ENCODE peak calls at places on chromosomes 7 and 10, in ten cellular contexts. One of them, this sample, is unnamed.

GRCh38 chr7:145050415-145050814 is 214.6 kb upstream of the TPK1 start:
- DNase-seq in aorta: no peak
- DNase-seq in non-pigmented ciliary epithelial cell: no peak
- DNase-seq in HFFc6: no peak
- DNase-seq in stimulated activated CD4-positive, alpha-beta T cell treated with anti-CD3 and anti-CD28 coated beads, Interleukin-2, amount 100 ng/mL, for 48 hours: no peak
- DNase-seq in stimulated activated naive B cell treated with anti-CD40 and anti-IgM and Interleukin-4, amounts not matched to agents 10 μg/mL and 1 μg/mL and 100 μg/mL, for 72 hours: no peak
- DNase-seq in CD8-positive, alpha-beta T cell: no peak
- DNase-seq in cardiac fibroblast: no peak
- DNase-seq in neural crest cell: no peak
- DNase-seq in osteocyte: no peak
- DNase-seq in this sample: no peak

GRCh38 chr10:58851606-58852005 is 324.8 kb upstream of the PHYHIPL start:
- DNase-seq in aorta: no peak
- DNase-seq in non-pigmented ciliary epithelial cell: no peak
- DNase-seq in HFFc6: no peak
- DNase-seq in stimulated activated CD4-positive, alpha-beta T cell treated with anti-CD3 and anti-CD28 coated beads, Interleukin-2, amount 100 ng/mL, for 48 hours: no peak
- DNase-seq in stimulated activated naive B cell treated with anti-CD40 and anti-IgM and Interleukin-4, amounts not matched to agents 10 μg/mL and 1 μg/mL and 100 μg/mL, for 72 hours: no peak
- DNase-seq in CD8-positive, alpha-beta T cell: no peak
- DNase-seq in cardiac fibroblast: no peak
- DNase-seq in neural crest cell: no peak
- DNase-seq in osteocyte: no peak
- DNase-seq in this sample: no peak

GRCh38 chr10:132443605-132443997 is 46.6 kb downstream of the PWWP2B start:
- DNase-seq in aorta: no peak
- DNase-seq in non-pigmented ciliary epithelial cell: no peak
- DNase-seq in HFFc6: peak
- DNase-seq in stimulated activated CD4-positive, alpha-beta T cell treated with anti-CD3 and anti-CD28 coated beads, Interleukin-2, amount 100 ng/mL, for 48 hours: peak
- DNase-seq in stimulated activated naive B cell treated with anti-CD40 and anti-IgM and Interleukin-4, amounts not matched to agents 10 μg/mL and 1 μg/mL and 100 μg/mL, for 72 hours: no peak
- DNase-seq in CD8-positive, alpha-beta T cell: peak
- DNase-seq in cardiac fibroblast: peak
- DNase-seq in neural crest cell: no peak
- DNase-seq in osteocyte: no peak
- DNase-seq in this sample: no peak

GRCh38 chr7:137768371-137768770 is 78.4 kb downstream of the DGKI start:
- DNase-seq in aorta: no peak
- DNase-seq in non-pigmented ciliary epithelial cell: no peak
- DNase-seq in HFFc6: peak
- DNase-seq in stimulated activated CD4-positive, alpha-beta T cell treated with anti-CD3 and anti-CD28 coated beads, Interleukin-2, amount 100 ng/mL, for 48 hours: no peak
- DNase-seq in stimulated activated naive B cell treated with anti-CD40 and anti-IgM and Interleukin-4, amounts not matched to agents 10 μg/mL and 1 μg/mL and 100 μg/mL, for 72 hours: no peak
- DNase-seq in CD8-positive, alpha-beta T cell: no peak
- DNase-seq in cardiac fibroblast: no peak
- DNase-seq in neural crest cell: no peak
- DNase-seq in osteocyte: no peak
- DNase-seq in this sample: no peak

GRCh38 chr7:84191842-84192241 is 2.7 kb downstream of the SEMA3A start:
- DNase-seq in aorta: no peak
- DNase-seq in non-pigmented ciliary epithelial cell: no peak
- DNase-seq in HFFc6: no peak
- DNase-seq in stimulated activated CD4-positive, alpha-beta T cell treated with anti-CD3 and anti-CD28 coated beads, Interleukin-2, amount 100 ng/mL, for 48 hours: no peak
- DNase-seq in stimulated activated naive B cell treated with anti-CD40 and anti-IgM and Interleukin-4, amounts not matched to agents 10 μg/mL and 1 μg/mL and 100 μg/mL, for 72 hours: no peak
- DNase-seq in CD8-positive, alpha-beta T cell: no peak
- DNase-seq in cardiac fibroblast: peak
- DNase-seq in neural crest cell: no peak
- DNase-seq in osteocyte: no peak
- DNase-seq in this sample: no peak

GRCh38 chr7:23394828-23395227 is 75.5 kb downstream of the IGF2BP3 start:
- DNase-seq in aorta: no peak
- DNase-seq in non-pigmented ciliary epithelial cell: no peak
- DNase-seq in HFFc6: no peak
- DNase-seq in stimulated activated CD4-positive, alpha-beta T cell treated with anti-CD3 and anti-CD28 coated beads, Interleukin-2, amount 100 ng/mL, for 48 hours: no peak
- DNase-seq in stimulated activated naive B cell treated with anti-CD40 and anti-IgM and Interleukin-4, amounts not matched to agents 10 μg/mL and 1 μg/mL and 100 μg/mL, for 72 hours: no peak
- DNase-seq in CD8-positive, alpha-beta T cell: no peak
- DNase-seq in cardiac fibroblast: no peak
- DNase-seq in neural crest cell: no peak
- DNase-seq in osteocyte: no peak
- DNase-seq in this sample: no peak

GRCh38 chr10:77163670-77164348 is 473.8 kb downstream of the KCNMA1 start:
- DNase-seq in aorta: peak
- DNase-seq in non-pigmented ciliary epithelial cell: peak
- DNase-seq in HFFc6: peak
- DNase-seq in stimulated activated CD4-positive, alpha-beta T cell treated with anti-CD3 and anti-CD28 coated beads, Interleukin-2, amount 100 ng/mL, for 48 hours: no peak
- DNase-seq in stimulated activated naive B cell treated with anti-CD40 and anti-IgM and Interleukin-4, amounts not matched to agents 10 μg/mL and 1 μg/mL and 100 μg/mL, for 72 hours: no peak
- DNase-seq in CD8-positive, alpha-beta T cell: no peak
- DNase-seq in cardiac fibroblast: peak
- DNase-seq in neural crest cell: no peak
- DNase-seq in osteocyte: peak
- DNase-seq in this sample: peak

GRCh38 chr10:132521041-132521465 is 16.5 kb upstream of the INPP5A start:
- DNase-seq in aorta: peak
- DNase-seq in non-pigmented ciliary epithelial cell: no peak
- DNase-seq in HFFc6: no peak
- DNase-seq in stimulated activated CD4-positive, alpha-beta T cell treated with anti-CD3 and anti-CD28 coated beads, Interleukin-2, amount 100 ng/mL, for 48 hours: no peak
- DNase-seq in stimulated activated naive B cell treated with anti-CD40 and anti-IgM and Interleukin-4, amounts not matched to agents 10 μg/mL and 1 μg/mL and 100 μg/mL, for 72 hours: no peak
- DNase-seq in CD8-positive, alpha-beta T cell: no peak
- DNase-seq in cardiac fibroblast: no peak
- DNase-seq in neural crest cell: no peak
- DNase-seq in osteocyte: no peak
- DNase-seq in this sample: no peak

GRCh38 chr7:77734590-77735421 is 38.5 kb downstream of the RSBN1L start:
- DNase-seq in aorta: no peak
- DNase-seq in non-pigmented ciliary epithelial cell: no peak
- DNase-seq in HFFc6: no peak
- DNase-seq in stimulated activated CD4-positive, alpha-beta T cell treated with anti-CD3 and anti-CD28 coated beads, Interleukin-2, amount 100 ng/mL, for 48 hours: no peak
- DNase-seq in stimulated activated naive B cell treated with anti-CD40 and anti-IgM and Interleukin-4, amounts not matched to agents 10 μg/mL and 1 μg/mL and 100 μg/mL, for 72 hours: no peak
- DNase-seq in CD8-positive, alpha-beta T cell: no peak
- DNase-seq in cardiac fibroblast: no peak
- DNase-seq in neural crest cell: no peak
- DNase-seq in osteocyte: no peak
- DNase-seq in this sample: no peak

GRCh38 chr7:20352573-20353304 is 22.0 kb downstream of the ITGB8 start:
- DNase-seq in aorta: no peak
- DNase-seq in non-pigmented ciliary epithelial cell: no peak
- DNase-seq in HFFc6: no peak
- DNase-seq in stimulated activated CD4-positive, alpha-beta T cell treated with anti-CD3 and anti-CD28 coated beads, Interleukin-2, amount 100 ng/mL, for 48 hours: no peak
- DNase-seq in stimulated activated naive B cell treated with anti-CD40 and anti-IgM and Interleukin-4, amounts not matched to agents 10 μg/mL and 1 μg/mL and 100 μg/mL, for 72 hours: no peak
- DNase-seq in CD8-positive, alpha-beta T cell: no peak
- DNase-seq in cardiac fibroblast: peak
- DNase-seq in neural crest cell: no peak
- DNase-seq in osteocyte: no peak
- DNase-seq in this sample: no peak

GRCh38 chr10:17883621-17884020 is 68.1 kb upstream of the SLC39A12 start:
- DNase-seq in aorta: no peak
- DNase-seq in non-pigmented ciliary epithelial cell: no peak
- DNase-seq in HFFc6: no peak
- DNase-seq in stimulated activated CD4-positive, alpha-beta T cell treated with anti-CD3 and anti-CD28 coated beads, Interleukin-2, amount 100 ng/mL, for 48 hours: no peak
- DNase-seq in stimulated activated naive B cell treated with anti-CD40 and anti-IgM and Interleukin-4, amounts not matched to agents 10 μg/mL and 1 μg/mL and 100 μg/mL, for 72 hours: no peak
- DNase-seq in CD8-positive, alpha-beta T cell: no peak
- DNase-seq in cardiac fibroblast: no peak
- DNase-seq in neural crest cell: no peak
- DNase-seq in osteocyte: no peak
- DNase-seq in this sample: no peak

GRCh38 chr7:16739863-16740622 is 13.5 kb upstream of the TSPAN13 start:
- DNase-seq in aorta: no peak
- DNase-seq in non-pigmented ciliary epithelial cell: peak
- DNase-seq in HFFc6: peak
- DNase-seq in stimulated activated CD4-positive, alpha-beta T cell treated with anti-CD3 and anti-CD28 coated beads, Interleukin-2, amount 100 ng/mL, for 48 hours: no peak
- DNase-seq in stimulated activated naive B cell treated with anti-CD40 and anti-IgM and Interleukin-4, amounts not matched to agents 10 μg/mL and 1 μg/mL and 100 μg/mL, for 72 hours: no peak
- DNase-seq in CD8-positive, alpha-beta T cell: no peak
- DNase-seq in cardiac fibroblast: peak
- DNase-seq in neural crest cell: no peak
- DNase-seq in osteocyte: no peak
- DNase-seq in this sample: peak

GRCh38 chr7:29723599-29723998 is 82.7 kb upstream of the WIPF3 start:
- DNase-seq in aorta: no peak
- DNase-seq in non-pigmented ciliary epithelial cell: peak
- DNase-seq in HFFc6: peak
- DNase-seq in stimulated activated CD4-positive, alpha-beta T cell treated with anti-CD3 and anti-CD28 coated beads, Interleukin-2, amount 100 ng/mL, for 48 hours: no peak
- DNase-seq in stimulated activated naive B cell treated with anti-CD40 and anti-IgM and Interleukin-4, amounts not matched to agents 10 μg/mL and 1 μg/mL and 100 μg/mL, for 72 hours: no peak
- DNase-seq in CD8-positive, alpha-beta T cell: no peak
- DNase-seq in cardiac fibroblast: peak
- DNase-seq in neural crest cell: no peak
- DNase-seq in osteocyte: no peak
- DNase-seq in this sample: no peak

GRCh38 chr10:80196270-80196949 is 8.9 kb downstream of the ANXA11 start:
- DNase-seq in aorta: no peak
- DNase-seq in non-pigmented ciliary epithelial cell: no peak
- DNase-seq in HFFc6: peak
- DNase-seq in stimulated activated CD4-positive, alpha-beta T cell treated with anti-CD3 and anti-CD28 coated beads, Interleukin-2, amount 100 ng/mL, for 48 hours: peak
- DNase-seq in stimulated activated naive B cell treated with anti-CD40 and anti-IgM and Interleukin-4, amounts not matched to agents 10 μg/mL and 1 μg/mL and 100 μg/mL, for 72 hours: peak
- DNase-seq in CD8-positive, alpha-beta T cell: peak
- DNase-seq in cardiac fibroblast: no peak
- DNase-seq in neural crest cell: no peak
- DNase-seq in osteocyte: no peak
- DNase-seq in this sample: no peak

GRCh38 chr10:74502963-74503608 is 323.3 kb upstream of the KAT6B start:
- DNase-seq in aorta: no peak
- DNase-seq in non-pigmented ciliary epithelial cell: peak
- DNase-seq in HFFc6: peak
- DNase-seq in stimulated activated CD4-positive, alpha-beta T cell treated with anti-CD3 and anti-CD28 coated beads, Interleukin-2, amount 100 ng/mL, for 48 hours: no peak
- DNase-seq in stimulated activated naive B cell treated with anti-CD40 and anti-IgM and Interleukin-4, amounts not matched to agents 10 μg/mL and 1 μg/mL and 100 μg/mL, for 72 hours: no peak
- DNase-seq in CD8-positive, alpha-beta T cell: no peak
- DNase-seq in cardiac fibroblast: peak
- DNase-seq in neural crest cell: no peak
- DNase-seq in osteocyte: no peak
- DNase-seq in this sample: peak

GRCh38 chr10:63668081-63668480 is 146.9 kb downstream of the REEP3 start:
- DNase-seq in aorta: no peak
- DNase-seq in non-pigmented ciliary epithelial cell: no peak
- DNase-seq in HFFc6: no peak
- DNase-seq in stimulated activated CD4-positive, alpha-beta T cell treated with anti-CD3 and anti-CD28 coated beads, Interleukin-2, amount 100 ng/mL, for 48 hours: no peak
- DNase-seq in stimulated activated naive B cell treated with anti-CD40 and anti-IgM and Interleukin-4, amounts not matched to agents 10 μg/mL and 1 μg/mL and 100 μg/mL, for 72 hours: no peak
- DNase-seq in CD8-positive, alpha-beta T cell: no peak
- DNase-seq in cardiac fibroblast: peak
- DNase-seq in neural crest cell: no peak
- DNase-seq in osteocyte: no peak
- DNase-seq in this sample: no peak

GRCh38 chr7:137402535-137403258 is 59.2 kb upstream of the PTN start:
- DNase-seq in aorta: no peak
- DNase-seq in non-pigmented ciliary epithelial cell: no peak
- DNase-seq in HFFc6: no peak
- DNase-seq in stimulated activated CD4-positive, alpha-beta T cell treated with anti-CD3 and anti-CD28 coated beads, Interleukin-2, amount 100 ng/mL, for 48 hours: no peak
- DNase-seq in stimulated activated naive B cell treated with anti-CD40 and anti-IgM and Interleukin-4, amounts not matched to agents 10 μg/mL and 1 μg/mL and 100 μg/mL, for 72 hours: no peak
- DNase-seq in CD8-positive, alpha-beta T cell: no peak
- DNase-seq in cardiac fibroblast: no peak
- DNase-seq in neural crest cell: no peak
- DNase-seq in osteocyte: no peak
- DNase-seq in this sample: no peak

GRCh38 chr10:12617205-12618175 is 268.1 kb downstream of the CAMK1D start:
- DNase-seq in aorta: no peak
- DNase-seq in non-pigmented ciliary epithelial cell: no peak
- DNase-seq in HFFc6: no peak
- DNase-seq in stimulated activated CD4-positive, alpha-beta T cell treated with anti-CD3 and anti-CD28 coated beads, Interleukin-2, amount 100 ng/mL, for 48 hours: no peak
- DNase-seq in stimulated activated naive B cell treated with anti-CD40 and anti-IgM and Interleukin-4, amounts not matched to agents 10 μg/mL and 1 μg/mL and 100 μg/mL, for 72 hours: peak
- DNase-seq in CD8-positive, alpha-beta T cell: no peak
- DNase-seq in cardiac fibroblast: no peak
- DNase-seq in neural crest cell: no peak
- DNase-seq in osteocyte: no peak
- DNase-seq in this sample: no peak

GRCh38 chr10:30063098-30063497 is 3.7 kb upstream of the JCAD start:
- DNase-seq in aorta: no peak
- DNase-seq in non-pigmented ciliary epithelial cell: no peak
- DNase-seq in HFFc6: peak
- DNase-seq in stimulated activated CD4-positive, alpha-beta T cell treated with anti-CD3 and anti-CD28 coated beads, Interleukin-2, amount 100 ng/mL, for 48 hours: no peak
- DNase-seq in stimulated activated naive B cell treated with anti-CD40 and anti-IgM and Interleukin-4, amounts not matched to agents 10 μg/mL and 1 μg/mL and 100 μg/mL, for 72 hours: no peak
- DNase-seq in CD8-positive, alpha-beta T cell: no peak
- DNase-seq in cardiac fibroblast: peak
- DNase-seq in neural crest cell: no peak
- DNase-seq in osteocyte: no peak
- DNase-seq in this sample: peak

GRCh38 chr10:14736600-14737081 is 38.1 kb downstream of the FAM107B start:
- DNase-seq in aorta: no peak
- DNase-seq in non-pigmented ciliary epithelial cell: peak
- DNase-seq in HFFc6: peak
- DNase-seq in stimulated activated CD4-positive, alpha-beta T cell treated with anti-CD3 and anti-CD28 coated beads, Interleukin-2, amount 100 ng/mL, for 48 hours: no peak
- DNase-seq in stimulated activated naive B cell treated with anti-CD40 and anti-IgM and Interleukin-4, amounts not matched to agents 10 μg/mL and 1 μg/mL and 100 μg/mL, for 72 hours: peak
- DNase-seq in CD8-positive, alpha-beta T cell: no peak
- DNase-seq in cardiac fibroblast: peak
- DNase-seq in neural crest cell: no peak
- DNase-seq in osteocyte: no peak
- DNase-seq in this sample: no peak

GRCh38 chr7:147658392-147658791 is 932.2 kb upstream of the C7orf33 start:
- DNase-seq in aorta: no peak
- DNase-seq in non-pigmented ciliary epithelial cell: no peak
- DNase-seq in HFFc6: no peak
- DNase-seq in stimulated activated CD4-positive, alpha-beta T cell treated with anti-CD3 and anti-CD28 coated beads, Interleukin-2, amount 100 ng/mL, for 48 hours: no peak
- DNase-seq in stimulated activated naive B cell treated with anti-CD40 and anti-IgM and Interleukin-4, amounts not matched to agents 10 μg/mL and 1 μg/mL and 100 μg/mL, for 72 hours: no peak
- DNase-seq in CD8-positive, alpha-beta T cell: no peak
- DNase-seq in cardiac fibroblast: no peak
- DNase-seq in neural crest cell: no peak
- DNase-seq in osteocyte: no peak
- DNase-seq in this sample: no peak

GRCh38 chr10:110656612-110657011 is 12.5 kb downstream of the RBM20 start:
- DNase-seq in aorta: no peak
- DNase-seq in non-pigmented ciliary epithelial cell: no peak
- DNase-seq in HFFc6: no peak
- DNase-seq in stimulated activated CD4-positive, alpha-beta T cell treated with anti-CD3 and anti-CD28 coated beads, Interleukin-2, amount 100 ng/mL, for 48 hours: no peak
- DNase-seq in stimulated activated naive B cell treated with anti-CD40 and anti-IgM and Interleukin-4, amounts not matched to agents 10 μg/mL and 1 μg/mL and 100 μg/mL, for 72 hours: no peak
- DNase-seq in CD8-positive, alpha-beta T cell: no peak
- DNase-seq in cardiac fibroblast: no peak
- DNase-seq in neural crest cell: no peak
- DNase-seq in osteocyte: no peak
- DNase-seq in this sample: no peak

GRCh38 chr7:157153260-157153659 is 14.5 kb downstream of the UBE3C start:
- DNase-seq in aorta: no peak
- DNase-seq in non-pigmented ciliary epithelial cell: no peak
- DNase-seq in HFFc6: no peak
- DNase-seq in stimulated activated CD4-positive, alpha-beta T cell treated with anti-CD3 and anti-CD28 coated beads, Interleukin-2, amount 100 ng/mL, for 48 hours: no peak
- DNase-seq in stimulated activated naive B cell treated with anti-CD40 and anti-IgM and Interleukin-4, amounts not matched to agents 10 μg/mL and 1 μg/mL and 100 μg/mL, for 72 hours: no peak
- DNase-seq in CD8-positive, alpha-beta T cell: no peak
- DNase-seq in cardiac fibroblast: no peak
- DNase-seq in neural crest cell: no peak
- DNase-seq in osteocyte: no peak
- DNase-seq in this sample: no peak

GRCh38 chr10:124984376-124984775 is 42.5 kb downstream of the ZRANB1 start:
- DNase-seq in aorta: no peak
- DNase-seq in non-pigmented ciliary epithelial cell: no peak
- DNase-seq in HFFc6: no peak
- DNase-seq in stimulated activated CD4-positive, alpha-beta T cell treated with anti-CD3 and anti-CD28 coated beads, Interleukin-2, amount 100 ng/mL, for 48 hours: no peak
- DNase-seq in stimulated activated naive B cell treated with anti-CD40 and anti-IgM and Interleukin-4, amounts not matched to agents 10 μg/mL and 1 μg/mL and 100 μg/mL, for 72 hours: no peak
- DNase-seq in CD8-positive, alpha-beta T cell: no peak
- DNase-seq in cardiac fibroblast: no peak
- DNase-seq in neural crest cell: no peak
- DNase-seq in osteocyte: no peak
- DNase-seq in this sample: no peak

GRCh38 chr10:60433684-60434083 is 44.0 kb upstream of the ANK3 start:
- DNase-seq in aorta: no peak
- DNase-seq in non-pigmented ciliary epithelial cell: peak
- DNase-seq in HFFc6: peak
- DNase-seq in stimulated activated CD4-positive, alpha-beta T cell treated with anti-CD3 and anti-CD28 coated beads, Interleukin-2, amount 100 ng/mL, for 48 hours: no peak
- DNase-seq in stimulated activated naive B cell treated with anti-CD40 and anti-IgM and Interleukin-4, amounts not matched to agents 10 μg/mL and 1 μg/mL and 100 μg/mL, for 72 hours: no peak
- DNase-seq in CD8-positive, alpha-beta T cell: no peak
- DNase-seq in cardiac fibroblast: peak
- DNase-seq in neural crest cell: no peak
- DNase-seq in osteocyte: no peak
- DNase-seq in this sample: peak

GRCh38 chr7:100191775-100192174 is 14.1 kb downstream of the STAG3 start:
- DNase-seq in aorta: no peak
- DNase-seq in non-pigmented ciliary epithelial cell: peak
- DNase-seq in HFFc6: peak
- DNase-seq in stimulated activated CD4-positive, alpha-beta T cell treated with anti-CD3 and anti-CD28 coated beads, Interleukin-2, amount 100 ng/mL, for 48 hours: no peak
- DNase-seq in stimulated activated naive B cell treated with anti-CD40 and anti-IgM and Interleukin-4, amounts not matched to agents 10 μg/mL and 1 μg/mL and 100 μg/mL, for 72 hours: no peak
- DNase-seq in CD8-positive, alpha-beta T cell: no peak
- DNase-seq in cardiac fibroblast: peak
- DNase-seq in neural crest cell: no peak
- DNase-seq in osteocyte: no peak
- DNase-seq in this sample: peak

GRCh38 chr10:49034925-49035324 is 80.4 kb downstream of the VSTM4 start:
- DNase-seq in aorta: no peak
- DNase-seq in non-pigmented ciliary epithelial cell: no peak
- DNase-seq in HFFc6: no peak
- DNase-seq in stimulated activated CD4-positive, alpha-beta T cell treated with anti-CD3 and anti-CD28 coated beads, Interleukin-2, amount 100 ng/mL, for 48 hours: no peak
- DNase-seq in stimulated activated naive B cell treated with anti-CD40 and anti-IgM and Interleukin-4, amounts not matched to agents 10 μg/mL and 1 μg/mL and 100 μg/mL, for 72 hours: no peak
- DNase-seq in CD8-positive, alpha-beta T cell: no peak
- DNase-seq in cardiac fibroblast: no peak
- DNase-seq in neural crest cell: no peak
- DNase-seq in osteocyte: peak
- DNase-seq in this sample: no peak

GRCh38 chr7:30159698-30160143 is 24.9 kb downstream of the MTURN start:
- DNase-seq in aorta: no peak
- DNase-seq in non-pigmented ciliary epithelial cell: no peak
- DNase-seq in HFFc6: peak
- DNase-seq in stimulated activated CD4-positive, alpha-beta T cell treated with anti-CD3 and anti-CD28 coated beads, Interleukin-2, amount 100 ng/mL, for 48 hours: no peak
- DNase-seq in stimulated activated naive B cell treated with anti-CD40 and anti-IgM and Interleukin-4, amounts not matched to agents 10 μg/mL and 1 μg/mL and 100 μg/mL, for 72 hours: peak
- DNase-seq in CD8-positive, alpha-beta T cell: no peak
- DNase-seq in cardiac fibroblast: peak
- DNase-seq in neural crest cell: no peak
- DNase-seq in osteocyte: no peak
- DNase-seq in this sample: no peak

This sample was measured in AG09309.